ENCODE peak calls at places on chromosomes 3 and 15, in nine cellular contexts. V is retina; W is upper lobe of right lung; P is activated T-cell treated with anti-CD3 and anti-CD28 coated beads for 4 hours; Z is mucosa of gallbladder; A is heart left ventricle; F is NCI-H1092 treated with DMSO at 0.1 percent for 48 hours; T is AG08395; H is activated naive CD8-positive, alpha-beta T cell treated with anti-CD3 and anti-CD28 coated beads for 36 hours. R is an unnamed sample.

GRCh38 chr3:161759444-161759843 is 262.8 kb downstream of the OTOL1 start:
- DNase-seq in V (no peak), W (no peak), P (no peak), Z (no peak), A (no peak), F (no peak), T (no peak), H (no peak), R (no peak)

GRCh38 chr3:40623567-40623966 is 98.8 kb downstream of the ZNF621 start:
- DNase-seq in V (no peak), W (no peak), P (no peak), Z (no peak), A (peak), F (no peak), T (no peak), H (peak), R (no peak)

GRCh38 chr15:25802285-25802830 is 60.8 kb downstream of the ATP10A start:
- DNase-seq in V (no peak), W (peak), P (no peak), Z (no peak), A (no peak), F (no peak), T (no peak), H (no peak), R (no peak)

GRCh38 chr15:96270581-96271172 is 59.8 kb upstream of the NR2F2 start:
- DNase-seq in V (no peak), W (no peak), P (no peak), Z (no peak), A (no peak), F (no peak), T (no peak), H (no peak), R (no peak)

GRCh38 chr3:70090322-70090913 is 90.9 kb downstream of the SAMMSON start:
- DNase-seq in V (no peak), W (no peak), P (no peak), Z (no peak), A (no peak), F (no peak), T (peak), H (no peak), R (no peak)

GRCh38 chr3:197836244-197836643 is 45.2 kb downstream of the LRCH3 start:
- DNase-seq in V (no peak), W (no peak), P (no peak), Z (no peak), A (no peak), F (no peak), T (no peak), H (no peak), R (no peak)

GRCh38 chr15:98442379-98442833 is 205.9 kb upstream of the IGF1R start:
- DNase-seq in V (peak), W (no peak), P (peak), Z (peak), A (no peak), F (no peak), T (peak), H (peak), R (no peak)

GRCh38 chr3:7640787-7641186 is 779.9 kb downstream of the GRM7 start:
- DNase-seq in V (no peak), W (no peak), P (no peak), Z (no peak), A (no peak), F (no peak), T (no peak), H (no peak), R (no peak)

GRCh38 chr15:89569090-89569745 is 6.1 kb upstream of the TICRR start:
- DNase-seq in V (no peak), W (no peak), P (no peak), Z (no peak), A (no peak), F (no peak), T (no peak), H (no peak), R (no peak)

GRCh38 chr3:114660124-114660523 is 366.3 kb downstream of the TIGIT start:
- DNase-seq in V (no peak), W (no peak), P (no peak), Z (no peak), A (peak), F (no peak), T (peak), H (no peak), R (no peak)

GRCh38 chr3:172246107-172246870 is 202.0 kb downstream of the GHSR start:
- DNase-seq in V (no peak), W (no peak), P (no peak), Z (peak), A (no peak), F (no peak), T (no peak), H (no peak), R (peak)

GRCh38 chr3:138082085-138082991 is 33.1 kb downstream of the DZIP1L start:
- DNase-seq in V (no peak), W (no peak), P (no peak), Z (peak), A (no peak), F (no peak), T (peak), H (peak), R (no peak)

GRCh38 chr15:33443699-33444098 is 132.9 kb downstream of the RYR3 start:
- DNase-seq in V (no peak), W (no peak), P (no peak), Z (no peak), A (no peak), F (no peak), T (no peak), H (no peak), R (no peak)

GRCh38 chr3:71495708-71496472 is 87.6 kb downstream of the FOXP1 start:
- DNase-seq in V (no peak), W (no peak), P (no peak), Z (no peak), A (no peak), F (no peak), T (peak), H (no peak), R (no peak)

GRCh38 chr3:49471856-49472495 is 1.9 kb downstream of the DAG1 start:
- DNase-seq in V (no peak), W (no peak), P (no peak), Z (no peak), A (peak), F (no peak), T (no peak), H (no peak), R (no peak)

GRCh38 chr15:40115670-40116093 is 7.0 kb upstream of the BMF start:
- DNase-seq in V (no peak), W (peak), P (no peak), Z (peak), A (peak), F (no peak), T (no peak), H (peak), R (peak)

GRCh38 chr3:183581496-183582155 is 26.1 kb upstream of the KLHL6 start:
- DNase-seq in V (no peak), W (no peak), P (no peak), Z (no peak), A (no peak), F (no peak), T (no peak), H (no peak), R (no peak)